ENCODE peak calls at places on chromosomes 13 and 19, in eight cellular contexts. P, G, V, F, R, W, D and S are unnamed samples.

GRCh38 chr19:46787331-46788100 is 878 bp downstream of the SLC1A5 start:
- DNase-seq in P (peak; percentile 69), G (peak; percentile 52), V (no peak), F (peak; percentile 34), R (peak; percentile 48), W (peak; percentile 72), D (peak; percentile 91), S (peak; percentile 58)

GRCh38 chr19:52296773-52297600 is at the start of gene ZNF480:
- DNase-seq in P (peak; percentile 84), G (peak; percentile 75), V (peak; percentile 87), F (peak; percentile 88), R (peak; percentile 88), W (peak; percentile 91), D (peak; percentile 94), S (peak; percentile 65)

GRCh38 chr13:79988573-79988972 is 352.4 kb downstream of the SPRY2 start:
- DNase-seq in P (no peak), G (no peak), V (no peak), F (no peak), R (no peak), W (no peak), D (no peak), S (no peak)

GRCh38 chr13:21853779-21854178 is 182.9 kb downstream of the FGF9 start:
- DNase-seq in P (no peak), G (no peak), V (no peak), F (no peak), R (no peak), W (no peak), D (no peak), S (no peak)

GRCh38 chr13:43196750-43197149 is 173.4 kb downstream of the DNAJC15 start:
- DNase-seq in P (no peak), G (no peak), V (no peak), F (no peak), R (no peak), W (no peak), D (no peak), S (no peak)

GRCh38 chr13:43573787-43574562 is 212.8 kb downstream of the ENOX1 start:
- DNase-seq in P (no peak), G (no peak), V (no peak), F (no peak), R (no peak), W (no peak), D (no peak), S (no peak)

GRCh38 chr13:106756446-106756845 is 188.5 kb upstream of the ARGLU1 start:
- DNase-seq in P (no peak), G (no peak), V (no peak), F (no peak), R (peak; percentile 33), W (no peak), D (no peak), S (no peak)

GRCh38 chr19:18603255-18603957 is 3.2 kb downstream of the CRLF1 start:
- DNase-seq in P (no peak), G (no peak), V (no peak), F (no peak), R (no peak), W (no peak), D (no peak), S (no peak)

GRCh38 chr13:40064723-40065122 is 409.3 kb downstream of the COG6 start:
- DNase-seq in P (no peak), G (no peak), V (no peak), F (no peak), R (no peak), W (peak; percentile 61), D (no peak), S (no peak)

GRCh38 chr19:37468961-37469777 is at the start of gene ZNF570:
- DNase-seq in P (peak; percentile 89), G (peak; percentile 73), V (peak; percentile 87), F (peak; percentile 91), R (peak; percentile 91), W (peak; percentile 93), D (peak; percentile 94), S (peak; percentile 77)

GRCh38 chr13:72221276-72221962 is 354.4 kb upstream of the DACH1 start:
- DNase-seq in P (no peak), G (no peak), V (no peak), F (peak; percentile 39), R (no peak), W (no peak), D (peak; percentile 75), S (peak; percentile 65)

GRCh38 chr19:34041922-34042521 is 130.3 kb upstream of the LSM14A start:
- DNase-seq in P (peak; percentile 82), G (peak; percentile 51), V (peak; percentile 50), F (peak; percentile 66), R (peak; percentile 49), W (peak; percentile 73), D (peak; percentile 89), S (no peak)

GRCh38 chr19:6273701-6274601 is 5.8 kb downstream of the MLLT1 start:
- DNase-seq in P (peak; percentile 97), G (peak; percentile 75), V (no peak), F (peak; percentile 94), R (peak; percentile 79), W (peak; percentile 94), D (peak; percentile 90), S (no peak)

GRCh38 chr19:46015080-46015960 is 7.5 kb downstream of the PGLYRP1 start:
- DNase-seq in P (no peak), G (no peak), V (peak; percentile 52), F (peak; percentile 59), R (peak; percentile 37), W (peak; percentile 60), D (peak; percentile 94), S (peak; percentile 83)

GRCh38 chr13:113726961-113727411 is 32.0 kb upstream of the TMEM255B start:
- DNase-seq in P (no peak), G (no peak), V (no peak), F (peak; percentile 62), R (no peak), W (peak; percentile 42), D (peak; percentile 75), S (no peak)

GRCh38 chr13:80668452-80668851 is 327.5 kb upstream of the SPRY2 start:
- DNase-seq in P (no peak), G (no peak), V (no peak), F (no peak), R (no peak), W (no peak), D (no peak), S (no peak)

DNA sequence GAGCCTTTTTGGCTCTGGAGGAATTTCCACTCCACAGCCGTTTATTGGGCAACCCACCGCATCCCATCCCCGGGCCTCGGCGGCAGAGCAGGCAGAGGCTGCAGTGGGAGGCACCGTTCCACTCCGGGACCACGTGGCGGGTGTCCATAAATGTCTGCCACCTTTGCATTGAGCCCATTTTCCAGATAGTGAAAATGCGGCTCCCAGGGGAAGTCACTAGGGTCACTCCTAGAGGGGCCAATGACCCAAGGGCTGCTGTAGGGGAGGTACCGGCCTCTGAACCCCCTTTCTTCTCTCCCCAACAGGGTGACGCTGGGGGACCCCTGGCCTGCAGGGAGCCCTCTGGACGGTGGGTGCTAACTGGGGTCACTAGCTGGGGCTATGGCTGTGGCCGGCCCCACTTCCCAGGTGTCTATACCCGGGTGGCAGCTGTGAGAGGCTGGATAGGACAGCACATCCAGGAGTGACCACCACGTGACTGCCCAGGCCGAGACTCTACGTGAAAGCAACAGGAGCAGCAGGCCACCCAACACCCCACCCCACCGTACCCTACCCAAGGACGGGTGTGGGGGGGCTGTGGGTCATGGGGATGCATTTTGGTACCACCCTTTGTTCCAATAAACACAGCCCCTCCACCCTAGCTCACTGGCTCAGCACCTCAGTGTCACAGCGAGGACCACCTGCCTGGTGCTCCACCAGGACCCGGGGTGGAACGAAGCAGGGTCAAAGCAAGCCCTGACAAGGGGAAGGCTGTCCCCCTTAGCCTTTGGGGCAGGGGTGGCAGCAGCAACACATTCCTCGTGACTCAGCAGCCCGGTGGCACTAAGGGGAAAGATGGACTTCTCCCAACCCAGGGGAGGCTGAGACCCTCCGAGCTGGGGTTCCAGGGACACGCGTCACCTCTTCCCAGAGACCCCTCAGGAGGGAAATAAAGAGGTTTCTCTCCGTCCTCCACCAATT is 1.5 kb downstream of the TIMM13 start:
- DNase-seq in P (no peak), G (no peak), V (no peak), F (no peak), R (no peak), W (no peak), D (peak; percentile 56), S (no peak)
- H3K4me1 ChIP-seq in P (no peaks in the 10 kb centered on the region), G (no peaks in the 10 kb centered on the region), V (peaks cover 21% of the 10 kb centered on the region), F (peaks cover 45% of the 10 kb centered on the region), R (peaks cover 27% of the 10 kb centered on the region), W (no peaks in the 10 kb centered on the region), D (peaks cover 18% of the 10 kb centered on the region), S (peaks cover 5% of the 10 kb centered on the region)

DNA sequence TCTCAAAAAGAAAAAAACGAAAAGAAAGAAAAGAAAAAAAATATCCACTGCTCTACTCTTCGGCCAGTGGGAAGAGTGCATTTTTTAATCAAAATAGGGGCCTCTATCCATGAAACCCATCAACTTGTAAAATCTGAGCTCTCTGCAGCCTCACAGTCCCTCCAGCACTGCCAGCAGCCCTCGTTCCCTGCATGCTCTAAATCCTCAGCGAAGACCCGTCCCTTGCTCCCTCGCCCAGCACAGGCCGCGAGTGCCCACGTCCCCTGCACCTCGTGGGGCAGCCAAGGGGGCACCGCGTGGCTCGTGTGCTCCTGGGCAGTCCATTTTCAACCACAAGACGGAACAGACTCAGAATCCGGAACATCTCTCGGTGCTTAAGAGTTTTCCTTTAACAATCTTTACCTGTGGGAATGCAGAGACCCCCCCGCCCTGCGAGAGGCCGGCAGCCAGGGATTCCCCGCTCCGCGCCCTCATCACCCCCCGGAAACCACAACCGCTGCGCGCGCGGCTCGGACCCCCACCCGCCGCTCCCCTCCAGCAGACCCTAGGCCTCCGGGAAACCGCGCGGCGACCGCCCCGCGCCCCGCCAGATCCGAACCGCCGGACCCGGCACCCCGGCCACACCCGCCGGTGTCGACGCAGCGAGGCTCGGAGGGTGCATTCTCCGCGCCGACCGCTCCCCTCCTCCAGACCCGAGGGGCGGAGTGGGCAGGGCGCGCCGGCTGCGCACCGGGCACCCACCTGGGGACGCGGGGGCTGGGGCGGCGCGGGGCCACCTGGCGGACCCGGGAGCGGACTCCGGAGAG is 624 bp downstream of the ANKRD27 start:
- DNase-seq in P (no peak), G (no peak), V (no peak), F (no peak), R (no peak), W (no peak), D (peak; percentile 88), S (no peak)
- H3K27me3 ChIP-seq in P (no peaks in the 10 kb centered on the region), G (peaks cover 19% of the 10 kb centered on the region), V (no peaks in the 10 kb centered on the region), F (peaks cover 6% of the 10 kb centered on the region), R (no peaks in the 10 kb centered on the region), W (no peaks in the 10 kb centered on the region), D (peaks cover 19% of the 10 kb centered on the region), S (no peaks in the 10 kb centered on the region)

DNA sequence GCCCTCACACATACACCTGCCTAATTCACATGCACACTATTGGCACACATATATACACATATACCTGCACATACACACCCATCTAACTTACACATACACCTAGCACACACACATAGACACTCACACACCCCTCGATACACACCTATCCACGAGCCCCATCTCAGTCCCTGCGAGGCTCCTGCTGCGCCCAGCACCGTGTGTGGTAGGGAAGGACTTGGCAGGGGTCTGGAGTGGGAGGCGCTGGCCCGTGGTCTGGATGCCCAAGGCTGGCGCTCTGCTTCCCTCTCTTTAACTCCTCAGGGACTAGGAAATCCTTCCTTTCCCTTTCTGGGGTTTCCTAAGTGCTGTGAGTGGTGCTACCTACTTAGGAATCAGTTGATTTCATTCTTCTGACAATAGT is 202.7 kb downstream of the UQCRFS1 start:
- DNase-seq in P (no peak), G (no peak), V (no peak), F (no peak), R (no peak), W (no peak), D (no peak), S (no peak)
- H3K4me1 ChIP-seq in P (no peaks in the 10 kb centered on the region), G (no peaks in the 10 kb centered on the region), V (no peaks in the 10 kb centered on the region), F (no peaks in the 10 kb centered on the region), R (no peaks in the 10 kb centered on the region), W (no peaks in the 10 kb centered on the region), D (no peaks in the 10 kb centered on the region), S (no peaks in the 10 kb centered on the region)

GRCh38 chr13:46389457-46389856 is 2.4 kb upstream of the RUBCNL start:
- DNase-seq in P (no peak), G (no peak), V (no peak), F (no peak), R (no peak), W (no peak), D (no peak), S (no peak)
- H3K27me3 ChIP-seq in P (peaks cover 7% of the 10 kb centered on the region), G (peaks cover 10% of the 10 kb centered on the region), V (peaks cover 6% of the 10 kb centered on the region), F (peaks cover 8% of the 10 kb centered on the region), R (peaks cover 16% of the 10 kb centered on the region), W (no peaks in the 10 kb centered on the region), D (peaks cover 13% of the 10 kb centered on the region), S (no peaks in the 10 kb centered on the region)